ENCODE peak calls at places on chromosomes 4 and X, in eight cellular contexts. U is Karpas-422, S is IMR-90, H is ascending aorta, C is mucosa of descending colon, A is neuronal stem cell, N is mesenchymal stem cell, I is GM23248. Q is an unnamed sample. For H3K9me3 and H3K36me3, the result is how much of the 10 kb centered on the place peaks cover.

GRCh38 chr4:19807505-19807904 is 444.2 kb upstream of the SLIT2 start:
- DNase-seq in H (no peak), S (peak), C (no peak), A (no peak), I (peak), N (peak), U (no peak), Q (no peak)

GRCh38 chr4:48008021-48008596 is 8.4 kb downstream of the CNGA1 start:
- DNase-seq in A (peak), N (peak), C (no peak), U (no peak), I (no peak), H (no peak), S (no peak), Q (no peak)

GRCh38 chrX:151973851-151974335 is 583 bp downstream of the GABRE start:
- DNase-seq in U (no peak), I (peak), A (no peak), S (no peak), C (peak), H (peak), N (peak), Q (peak)

GRCh38 chr4:173793937-173794510 is 264.0 kb upstream of the HAND2 start:
- DNase-seq in U (no peak), H (no peak), I (peak), N (peak), S (peak), C (no peak), A (no peak), Q (peak)

GRCh38 chr4:8188085-8188484 is 11.0 kb upstream of the SH3TC1 start:
- DNase-seq in U (no peak), C (no peak), N (peak), S (no peak), A (no peak), I (peak), H (no peak), Q (no peak)

GRCh38 chrX:110384490-110384889 is 25.8 kb downstream of the RTL9 start:
- DNase-seq in H (no peak), A (no peak), I (peak), S (peak), U (no peak), C (no peak), N (peak), Q (no peak)

GRCh38 chr4:89196745-89197144 is 85.4 kb downstream of the TIGD2 start:
- DNase-seq in I (no peak), S (no peak), N (no peak), U (no peak), A (no peak), C (no peak), H (no peak), Q (peak)

GRCh38 chr4:158496030-158496741 is 25.5 kb upstream of the RXFP1 start:
- DNase-seq in N (no peak), A (peak), U (peak), H (no peak), I (peak), C (peak), S (no peak), Q (no peak)

GRCh38 chr4:61786226-61786625 is 586.1 kb downstream of the ADGRL3 start:
- DNase-seq in I (no peak), H (no peak), S (no peak), N (no peak), A (no peak), C (no peak), U (no peak), Q (no peak)

GRCh38 chr4:100084892-100085291 is 105.4 kb downstream of the DDIT4L start:
- DNase-seq in H (no peak), I (no peak), U (no peak), A (no peak), C (no peak), N (no peak), S (no peak), Q (no peak)

GRCh38 chr4:127889903-127890302 is 9.2 kb downstream of the PLK4 start:
- DNase-seq in A (no peak), N (no peak), C (no peak), U (no peak), H (no peak), S (peak), I (no peak), Q (no peak)

GRCh38 chr4:123746981-123747380 is 350.4 kb downstream of the SPRY1 start:
- DNase-seq in I (no peak), N (no peak), A (no peak), U (no peak), S (no peak), H (no peak), C (no peak), Q (no peak)

GRCh38 chrX:75522565-75523411 is at the start of gene ZDHHC15:
- DNase-seq in I (peak), C (peak), H (peak), S (no peak), U (no peak), N (no peak), A (peak), Q (no peak)

GRCh38 chr4:144948009-144948408 is 150.0 kb downstream of the ANAPC10 start:
- DNase-seq in S (no peak), U (no peak), I (no peak), C (no peak), A (peak), N (no peak), H (no peak), Q (no peak)

GRCh38 chr4:19380600-19380999 is 871.1 kb upstream of the SLIT2 start:
- DNase-seq in U (no peak), C (no peak), S (peak), H (no peak), A (no peak), N (peak), I (peak), Q (no peak)

GRCh38 chrX:151983186-151983585 is 8.7 kb upstream of the GABRE start:
- DNase-seq in U (no peak), I (peak), N (peak), C (no peak), S (no peak), H (no peak), A (no peak), Q (no peak)

GRCh38 chr4:102620697-102621497 is 119.7 kb downstream of the NFKB1 start:
- DNase-seq in C (no peak), A (peak), H (no peak), I (peak), U (peak), N (peak), S (peak), Q (peak)

GRCh38 chr4:39259571-39260330 is 77.4 kb downstream of the WDR19 start:
- DNase-seq in S (peak), U (no peak), A (no peak), N (peak), I (peak), H (no peak), C (no peak), Q (peak)

GRCh38 chr4:90113881-90114457 is 13.2 kb upstream of the CCSER1 start:
- DNase-seq in H (no peak), N (peak), U (no peak), A (no peak), C (no peak), I (no peak), S (no peak), Q (no peak)

GRCh38 chr4:149749769-149750168 is 65.9 kb downstream of the IQCM start:
- DNase-seq in N (no peak), U (no peak), I (no peak), H (no peak), C (no peak), S (peak), A (no peak), Q (no peak)

GRCh38 chrX:15930585-15930984 is 76.0 kb upstream of the AP1S2 start:
- DNase-seq in I (peak), A (no peak), N (peak), H (no peak), S (peak), U (peak), C (no peak), Q (peak)

GRCh38 chrX:70398899-70399298 is 24.2 kb upstream of the GDPD2 start:
- DNase-seq in A (no peak), C (no peak), U (no peak), H (no peak), N (peak), S (peak), I (peak), Q (no peak)

GRCh38 chr4:108377021-108377420 is 208.3 kb upstream of the LEF1 start:
- DNase-seq in C (no peak), U (peak), N (no peak), I (no peak), H (no peak), A (no peak), S (no peak), Q (no peak)

GRCh38 chr4:138941037-138941436 is 74.5 kb upstream of the NOCT start:
- DNase-seq in N (no peak), I (no peak), C (no peak), S (no peak), H (no peak), A (no peak), U (no peak), Q (no peak)

GRCh38 chr4:41590591-41590990 is 52.6 kb downstream of the LIMCH1 start:
- DNase-seq in N (no peak), C (no peak), S (no peak), I (no peak), U (no peak), H (no peak), A (no peak), Q (no peak)

GRCh38 chrX:11125079-11125478 is 13.9 kb downstream of the HCCS start:
- DNase-seq in I (no peak), C (no peak), N (no peak), S (peak), U (no peak), A (no peak), H (no peak), Q (no peak)

GRCh38 chrX:100980608-100981497 is 11.3 kb downstream of the ARL13A start:
- DNase-seq in C (no peak), H (peak), I (peak), S (peak), N (peak), A (no peak), U (no peak), Q (peak)

GRCh38 chr4:94976371-94977011 is 218.7 kb downstream of the BMPR1B start:
- DNase-seq in N (peak), S (peak), H (no peak), C (no peak), U (no peak), I (peak), A (no peak), Q (no peak)

GRCh38 chr4:123312951-123313592 is 83.5 kb upstream of the SPRY1 start:
- DNase-seq in U (no peak), I (no peak), A (no peak), N (no peak), S (no peak), C (no peak), H (no peak), Q (no peak)

GRCh38 chr4:3136454-3136853 is 62.0 kb downstream of the HTT start:
- DNase-seq in A (no peak), H (no peak), U (peak), N (peak), I (peak), C (no peak), S (peak), Q (no peak)

GRCh38 chr4:3130826-3131225 is 56.3 kb downstream of the HTT start:
- DNase-seq in A (no peak), N (no peak), S (no peak), H (no peak), I (no peak), C (no peak), U (no peak), Q (no peak)

GRCh38 chr4:3137908-3138307 is 63.4 kb downstream of the HTT start:
- DNase-seq in I (no peak), U (no peak), N (no peak), C (no peak), H (no peak), S (no peak), A (no peak), Q (no peak)

GRCh38 chr4:3134201-3134600 is 59.7 kb downstream of the HTT start:
- DNase-seq in I (no peak), H (no peak), A (no peak), S (no peak), C (no peak), N (no peak), U (no peak), Q (no peak)

GRCh38 chr4:3135155-3136011 is 60.9 kb downstream of the HTT start:
- DNase-seq in S (no peak), N (peak), H (no peak), U (no peak), I (peak), A (no peak), C (no peak), Q (no peak)
- H3K4me3 ChIP-seq in S (no peak), N (no peak), H (peak), U (no peak), I (no peak), A (no peak), C (no peak), Q (no peak)

GRCh38 chrX:50814701-50815476 is 895 bp upstream of the SHROOM4 start:
- DNase-seq in N (peak), S (peak), U (no peak), I (peak), A (no peak), C (peak), H (no peak), Q (no peak)
- H3K9me3 ChIP-seq in N (under half), S (under half), U (under half), I (under half), A (under half), C (under half), H (under half), Q (under half)

GRCh38 chr4:183287309-183287659 is 32.8 kb downstream of the CLDN22 start:
- DNase-seq in S (no peak), I (no peak), H (no peak), U (no peak), C (no peak), N (no peak), A (no peak), Q (no peak)

GRCh38 chr4:183289688-183290087 is 30.4 kb downstream of the CLDN22 start:
- DNase-seq in H (no peak), C (no peak), S (no peak), I (peak), N (no peak), U (no peak), A (no peak), Q (no peak)

GRCh38 chr4:183287677-183288076 is 32.4 kb downstream of the CLDN22 start:
- DNase-seq in C (no peak), A (no peak), H (no peak), S (no peak), I (no peak), N (no peak), U (no peak), Q (no peak)

GRCh38 chr4:183291070-183291469 is 29.0 kb downstream of the CLDN22 start:
- DNase-seq in N (no peak), H (no peak), C (no peak), I (no peak), U (no peak), A (no peak), S (no peak), Q (no peak)

GRCh38 chr4:183288955-183289354 is 31.1 kb downstream of the CLDN22 start:
- DNase-seq in S (no peak), I (no peak), H (no peak), A (no peak), U (no peak), C (no peak), N (no peak), Q (no peak)
- H3K36me3 ChIP-seq in S (under half), I (half or more), H (under half), A (under half), U (under half), C (under half), N (under half), Q (half or more)

GRCh38 chr4:53309321-53310020 is 56.4 kb downstream of the SCFD2 start:
- DNase-seq in A (no peak), I (peak), H (no peak), C (no peak), N (no peak), S (no peak), U (no peak), Q (no peak)

GRCh38 chr4:53307210-53307609 is 58.7 kb downstream of the SCFD2 start:
- DNase-seq in A (no peak), C (no peak), U (no peak), I (peak), S (no peak), N (no peak), H (no peak), Q (no peak)

GRCh38 chr4:53307819-53308773 is 57.8 kb downstream of the SCFD2 start:
- DNase-seq in I (peak), U (no peak), C (no peak), S (peak), N (no peak), A (no peak), H (no peak), Q (no peak)

DNA sequence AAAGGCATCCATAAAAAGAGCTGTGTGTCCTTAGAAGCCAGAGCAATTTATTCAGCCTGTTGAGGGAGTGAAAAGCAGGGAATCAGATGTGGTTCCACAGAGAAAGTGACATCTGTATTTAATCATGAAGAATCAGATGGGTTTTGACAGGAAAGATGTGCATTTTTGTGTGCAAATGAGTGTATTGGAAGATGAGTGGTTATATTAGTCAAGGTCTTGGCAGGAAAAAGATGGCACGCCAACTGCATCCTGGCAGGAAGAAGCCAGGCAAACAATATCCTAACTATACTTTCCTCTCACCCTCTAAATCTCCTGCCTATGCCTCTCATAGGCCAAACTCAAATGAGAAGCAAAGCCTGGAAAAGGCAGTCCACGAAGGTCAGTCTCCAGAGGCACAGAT is 59.1 kb downstream of the SCFD2 start:
- DNase-seq in H (no peak), I (peak), U (no peak), A (no peak), N (no peak), S (peak), C (no peak), Q (no peak)
- H3K4me3 ChIP-seq in H (no peak), I (peak), U (no peak), A (no peak), N (no peak), S (no peak), C (no peak), Q (no peak)

DNA sequence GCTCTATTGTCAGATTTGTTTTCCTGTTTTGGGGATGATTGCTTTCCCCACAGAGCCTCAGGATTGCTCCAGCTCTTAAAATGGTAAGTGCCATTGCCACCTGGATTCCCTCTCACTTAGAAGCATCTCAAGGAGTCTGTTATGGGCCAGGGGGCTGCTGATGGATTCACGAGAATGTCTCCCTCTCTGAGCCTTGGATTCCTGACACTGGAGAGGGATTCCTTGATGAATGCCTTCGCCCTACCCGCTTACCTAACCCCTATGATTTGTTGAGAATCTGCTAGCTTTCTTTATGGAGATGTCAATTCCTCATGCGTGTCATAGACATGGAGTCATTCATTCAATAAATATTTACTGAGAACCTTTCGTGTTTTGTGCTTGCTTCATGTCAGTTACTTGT is 36.9 kb upstream of the TENM3 start:
- DNase-seq in A (no peak), I (no peak), S (no peak), H (no peak), C (no peak), U (no peak), N (no peak), Q (no peak)
- H3K9me3 ChIP-seq in A (under half), I (under half), S (under half), H (under half), C (under half), U (under half), N (under half), Q (under half)

GRCh38 chr4:2713337-2713736 is 42.8 kb downstream of the TNIP2 start:
- DNase-seq in H (no peak), C (no peak), U (no peak), N (no peak), A (no peak), S (no peak), I (no peak), Q (no peak)

GRCh38 chr4:2716236-2716635 is 39.9 kb downstream of the TNIP2 start:
- DNase-seq in S (no peak), A (no peak), I (no peak), U (no peak), H (peak), N (no peak), C (no peak), Q (no peak)

GRCh38 chr4:2714918-2715317 is 41.2 kb downstream of the TNIP2 start:
- DNase-seq in H (peak), I (no peak), U (no peak), A (no peak), N (no peak), C (no peak), S (no peak), Q (no peak)

GRCh38 chr4:2714071-2714770 is 41.9 kb downstream of the TNIP2 start:
- DNase-seq in C (no peak), S (peak), A (no peak), H (peak), I (peak), U (no peak), N (no peak), Q (no peak)

DNA sequence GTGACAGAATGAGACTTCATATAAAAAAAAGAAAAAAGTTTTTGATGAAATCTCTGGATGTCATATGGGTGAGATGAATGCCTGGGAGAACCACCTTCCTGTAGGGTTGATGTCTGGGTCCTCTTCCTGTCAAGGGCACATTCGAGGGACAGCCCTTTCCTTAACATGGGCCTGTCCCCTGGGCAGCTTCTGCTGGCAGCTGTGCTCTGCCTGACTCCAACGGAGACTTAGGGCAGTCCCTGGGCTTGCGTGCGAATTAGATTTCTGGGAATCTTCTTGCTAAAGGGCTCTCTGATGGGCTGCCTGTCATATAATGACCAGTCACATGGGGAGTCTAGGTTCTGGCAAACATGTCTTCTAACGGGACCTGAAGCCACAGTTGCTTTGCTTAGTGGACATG is 40.7 kb downstream of the TNIP2 start:
- DNase-seq in S (no peak), I (no peak), H (no peak), A (no peak), U (no peak), N (no peak), C (no peak), Q (no peak)
- H3K36me3 ChIP-seq in S (under half), I (under half), H (under half), A (under half), U (under half), N (under half), C (under half), Q (under half)

DNA sequence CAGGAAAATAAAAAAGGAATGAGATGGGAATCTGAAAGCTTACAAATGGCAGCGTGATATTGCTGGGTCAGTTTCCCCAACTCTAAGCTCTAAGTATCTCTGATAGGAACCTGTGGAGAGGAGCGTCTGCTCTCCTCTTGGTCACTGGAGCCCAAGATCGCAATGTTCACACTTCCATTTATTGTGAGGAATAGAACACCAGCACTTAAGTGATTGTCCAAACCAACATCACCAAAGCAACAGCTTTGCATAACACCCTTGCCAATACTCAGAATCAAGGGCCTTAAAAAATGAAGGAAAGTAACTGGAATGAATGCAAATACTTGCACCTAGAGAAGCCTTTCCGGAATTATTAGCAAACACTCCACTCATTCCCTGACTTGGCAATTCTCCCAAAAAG is 46.8 kb upstream of the ATXN3L start:
- DNase-seq in U (no peak), A (no peak), N (no peak), S (no peak), H (no peak), C (no peak), I (no peak), Q (no peak)
- H3K4me3 ChIP-seq in U (no peak), A (no peak), N (no peak), S (no peak), H (no peak), C (no peak), I (no peak), Q (no peak)

DNA sequence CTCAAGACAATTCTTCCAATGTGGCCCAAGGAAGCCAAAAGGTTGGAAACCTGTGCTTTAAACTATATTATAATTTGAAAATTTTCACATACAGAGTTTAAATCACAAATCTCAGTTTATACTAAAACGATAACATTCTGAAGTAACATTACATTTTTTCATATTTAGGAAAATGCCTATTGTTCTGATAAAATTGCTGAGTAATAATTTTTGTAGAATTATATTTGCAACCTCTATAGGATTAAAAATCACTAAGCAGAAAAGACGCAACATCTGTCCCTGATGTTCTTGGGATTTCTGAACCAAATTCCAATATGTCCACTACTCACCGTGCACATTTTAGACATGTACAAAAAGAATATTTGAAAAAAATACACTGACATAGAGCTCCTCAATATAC is 10.5 kb downstream of the ZNF732 start:
- DNase-seq in N (no peak), C (no peak), H (no peak), I (no peak), U (no peak), S (no peak), A (no peak), Q (no peak)
- H3K9me3 ChIP-seq in N (half or more), C (under half), H (under half), I (under half), U (under half), S (under half), A (under half), Q (under half)

Q was measured in SJSA1.